ENCODE peak calls at places on chromosomes 5 and 9, in six cellular contexts. One of them, this sample, is unnamed. For H3K4me1, the result is how much of the 10 kb centered on the place peaks cover.

GRCh38 chr5:74544811-74545210 is 95.7 kb downstream of the ENC1 start:
- DNase-seq in PC-3: no peak
- DNase-seq in neural progenitor cell: no peak
- DNase-seq in OCI-LY7: no peak
- DNase-seq in GM23338: no peak
- DNase-seq in HCT116: no peak
- DNase-seq in this sample: no peak

GRCh38 chr9:100426532-100427365 is at the start of gene MSANTD3:
- DNase-seq in PC-3: peak
- DNase-seq in neural progenitor cell: peak
- DNase-seq in OCI-LY7: peak
- DNase-seq in GM23338: peak
- DNase-seq in HCT116: peak
- DNase-seq in this sample: peak

GRCh38 chr5:27311544-27311943 is 273.2 kb upstream of the CDH9 start:
- DNase-seq in PC-3: no peak
- DNase-seq in neural progenitor cell: no peak
- DNase-seq in OCI-LY7: no peak
- DNase-seq in GM23338: peak
- DNase-seq in HCT116: no peak
- DNase-seq in this sample: peak

GRCh38 chr9:136666364-136667216 is 3.9 kb downstream of the EGFL7 start:
- DNase-seq in PC-3: no peak
- DNase-seq in neural progenitor cell: peak
- DNase-seq in OCI-LY7: no peak
- DNase-seq in GM23338: peak
- DNase-seq in HCT116: no peak
- DNase-seq in this sample: no peak

GRCh38 chr5:23318166-23318565 is 189.2 kb upstream of the PRDM9 start:
- DNase-seq in PC-3: peak
- DNase-seq in neural progenitor cell: no peak
- DNase-seq in OCI-LY7: no peak
- DNase-seq in GM23338: no peak
- DNase-seq in HCT116: no peak
- DNase-seq in this sample: no peak

GRCh38 chr5:111676496-111676895 is 80.5 kb downstream of the NREP start:
- DNase-seq in PC-3: no peak
- DNase-seq in neural progenitor cell: no peak
- DNase-seq in OCI-LY7: no peak
- DNase-seq in GM23338: no peak
- DNase-seq in HCT116: no peak
- DNase-seq in this sample: no peak

GRCh38 chr9:75798484-75798883 is 92.0 kb upstream of the PCSK5 start:
- DNase-seq in PC-3: no peak
- DNase-seq in neural progenitor cell: no peak
- DNase-seq in OCI-LY7: no peak
- DNase-seq in GM23338: no peak
- DNase-seq in HCT116: no peak
- DNase-seq in this sample: no peak

GRCh38 chr5:83222906-83223305 is 145.6 kb downstream of the XRCC4 start:
- DNase-seq in PC-3: no peak
- DNase-seq in neural progenitor cell: no peak
- DNase-seq in OCI-LY7: no peak
- DNase-seq in GM23338: no peak
- DNase-seq in HCT116: no peak
- DNase-seq in this sample: no peak

GRCh38 chr5:96144289-96144688 is 182.6 kb upstream of the ELL2 start:
- DNase-seq in PC-3: peak
- DNase-seq in neural progenitor cell: peak
- DNase-seq in OCI-LY7: no peak
- DNase-seq in GM23338: peak
- DNase-seq in HCT116: no peak
- DNase-seq in this sample: peak

GRCh38 chr5:102152906-102153787 is 142.9 kb downstream of the SLCO4C1 start:
- DNase-seq in PC-3: peak
- DNase-seq in neural progenitor cell: peak
- DNase-seq in OCI-LY7: peak
- DNase-seq in GM23338: peak
- DNase-seq in HCT116: peak
- DNase-seq in this sample: peak

GRCh38 chr5:71836547-71837112 is 117.6 kb downstream of the CARTPT start:
- DNase-seq in PC-3: no peak
- DNase-seq in neural progenitor cell: no peak
- DNase-seq in OCI-LY7: no peak
- DNase-seq in GM23338: no peak
- DNase-seq in HCT116: no peak
- DNase-seq in this sample: no peak

GRCh38 chr9:36543916-36544315 is 28.8 kb upstream of the MELK start:
- DNase-seq in PC-3: no peak
- DNase-seq in neural progenitor cell: no peak
- DNase-seq in OCI-LY7: no peak
- DNase-seq in GM23338: no peak
- DNase-seq in HCT116: no peak
- DNase-seq in this sample: peak

GRCh38 chr9:4138180-4138579 is 161.7 kb downstream of the GLIS3 start:
- DNase-seq in PC-3: no peak
- DNase-seq in neural progenitor cell: no peak
- DNase-seq in OCI-LY7: no peak
- DNase-seq in GM23338: no peak
- DNase-seq in HCT116: no peak
- DNase-seq in this sample: no peak

GRCh38 chr9:71676460-71676859 is 91.9 kb downstream of the CEMIP2 start:
- DNase-seq in PC-3: no peak
- DNase-seq in neural progenitor cell: no peak
- DNase-seq in OCI-LY7: no peak
- DNase-seq in GM23338: no peak
- DNase-seq in HCT116: no peak
- DNase-seq in this sample: no peak

GRCh38 chr5:146947181-146947941 is 68.8 kb upstream of the PPP2R2B start:
- DNase-seq in PC-3: peak
- DNase-seq in neural progenitor cell: peak
- DNase-seq in OCI-LY7: peak
- DNase-seq in GM23338: peak
- DNase-seq in HCT116: peak
- DNase-seq in this sample: peak

GRCh38 chr9:121298689-121299112 is 30.7 kb downstream of the GSN start:
- DNase-seq in PC-3: no peak
- DNase-seq in neural progenitor cell: peak
- DNase-seq in OCI-LY7: no peak
- DNase-seq in GM23338: peak
- DNase-seq in HCT116: no peak
- DNase-seq in this sample: no peak

GRCh38 chr9:136691316-136692189 is 4.3 kb upstream of the AGPAT2 start:
- DNase-seq in PC-3: no peak
- DNase-seq in neural progenitor cell: peak
- DNase-seq in OCI-LY7: no peak
- DNase-seq in GM23338: no peak
- DNase-seq in HCT116: no peak
- DNase-seq in this sample: no peak

GRCh38 chr9:90890146-90890545 is 88.5 kb downstream of the SYK start:
- DNase-seq in PC-3: no peak
- DNase-seq in neural progenitor cell: peak
- DNase-seq in OCI-LY7: no peak
- DNase-seq in GM23338: peak
- DNase-seq in HCT116: no peak
- DNase-seq in this sample: no peak

GRCh38 chr9:32565967-32566366 is 7.0 kb downstream of the NDUFB6 start:
- DNase-seq in PC-3: no peak
- DNase-seq in neural progenitor cell: no peak
- DNase-seq in OCI-LY7: no peak
- DNase-seq in GM23338: no peak
- DNase-seq in HCT116: no peak
- DNase-seq in this sample: no peak

GRCh38 chr9:129278391-129279237 is 100.6 kb upstream of the IER5L start:
- DNase-seq in PC-3: peak
- DNase-seq in neural progenitor cell: peak
- DNase-seq in OCI-LY7: peak
- DNase-seq in GM23338: peak
- DNase-seq in HCT116: peak
- DNase-seq in this sample: no peak

GRCh38 chr5:123717139-123717538 is 205.2 kb downstream of the CSNK1G3 start:
- DNase-seq in PC-3: peak
- DNase-seq in neural progenitor cell: no peak
- DNase-seq in OCI-LY7: no peak
- DNase-seq in GM23338: no peak
- DNase-seq in HCT116: no peak
- DNase-seq in this sample: no peak

GRCh38 chr9:125931211-125931610 is 184.0 kb downstream of the PBX3 start:
- DNase-seq in PC-3: no peak
- DNase-seq in neural progenitor cell: no peak
- DNase-seq in OCI-LY7: no peak
- DNase-seq in GM23338: no peak
- DNase-seq in HCT116: no peak
- DNase-seq in this sample: no peak

GRCh38 chr5:137478043-137478442 is 21.1 kb downstream of the SPOCK1 start:
- DNase-seq in PC-3: no peak
- DNase-seq in neural progenitor cell: no peak
- DNase-seq in OCI-LY7: no peak
- DNase-seq in GM23338: no peak
- DNase-seq in HCT116: no peak
- DNase-seq in this sample: no peak

GRCh38 chr9:121559183-121559582 is 59.5 kb upstream of the GGTA1 start:
- DNase-seq in PC-3: peak
- DNase-seq in neural progenitor cell: no peak
- DNase-seq in OCI-LY7: no peak
- DNase-seq in GM23338: no peak
- DNase-seq in HCT116: no peak
- DNase-seq in this sample: no peak

GRCh38 chr5:113140837-113141661 is 164.5 kb downstream of the DCP2 start:
- DNase-seq in PC-3: peak
- DNase-seq in neural progenitor cell: no peak
- DNase-seq in OCI-LY7: no peak
- DNase-seq in GM23338: no peak
- DNase-seq in HCT116: no peak
- DNase-seq in this sample: peak

GRCh38 chr5:113147537-113147936 is 170.9 kb downstream of the DCP2 start:
- DNase-seq in PC-3: no peak
- DNase-seq in neural progenitor cell: peak
- DNase-seq in OCI-LY7: no peak
- DNase-seq in GM23338: peak
- DNase-seq in HCT116: no peak
- DNase-seq in this sample: no peak

GRCh38 chr5:113147088-113147487 is 170.5 kb downstream of the DCP2 start:
- DNase-seq in PC-3: no peak
- DNase-seq in neural progenitor cell: no peak
- DNase-seq in OCI-LY7: no peak
- DNase-seq in GM23338: no peak
- DNase-seq in HCT116: no peak
- DNase-seq in this sample: peak

GRCh38 chr5:113142186-113142585 is 165.6 kb downstream of the DCP2 start:
- DNase-seq in PC-3: no peak
- DNase-seq in neural progenitor cell: no peak
- DNase-seq in OCI-LY7: no peak
- DNase-seq in GM23338: no peak
- DNase-seq in HCT116: no peak
- DNase-seq in this sample: no peak
- H3K4me1 ChIP-seq in PC-3: under half
- H3K4me1 ChIP-seq in neural progenitor cell: under half
- H3K4me1 ChIP-seq in OCI-LY7: under half
- H3K4me1 ChIP-seq in GM23338: under half
- H3K4me1 ChIP-seq in HCT116: under half
- H3K4me1 ChIP-seq in this sample: under half

DNA sequence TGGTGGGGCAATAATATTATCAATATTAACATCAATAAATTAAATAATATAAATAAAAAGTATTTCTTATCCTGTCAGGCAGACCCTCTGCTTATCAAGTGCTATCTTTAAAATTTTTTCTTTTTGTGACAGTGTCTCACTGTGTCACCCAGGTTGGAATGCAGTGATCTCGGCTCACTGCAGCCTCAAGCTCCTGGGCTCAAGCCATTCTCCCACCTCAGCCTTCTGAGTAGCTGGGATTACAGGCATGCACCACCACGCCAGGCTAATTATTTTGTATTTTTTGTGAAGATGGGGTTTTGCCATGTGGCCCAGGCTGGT is 53.2 kb downstream of the NDST1 start:
- DNase-seq in PC-3: no peak
- DNase-seq in neural progenitor cell: no peak
- DNase-seq in OCI-LY7: no peak
- DNase-seq in GM23338: no peak
- DNase-seq in HCT116: no peak
- DNase-seq in this sample: no peak
- TF ChIP-seq CTCF in PC-3: no peak
- TF ChIP-seq CTCF in neural progenitor cell: no peak
- TF ChIP-seq CTCF in OCI-LY7: peak
- TF ChIP-seq CTCF in GM23338: no peak
- TF ChIP-seq CTCF in HCT116: no peak
- TF ChIP-seq CTCF in this sample: no peak

DNA sequence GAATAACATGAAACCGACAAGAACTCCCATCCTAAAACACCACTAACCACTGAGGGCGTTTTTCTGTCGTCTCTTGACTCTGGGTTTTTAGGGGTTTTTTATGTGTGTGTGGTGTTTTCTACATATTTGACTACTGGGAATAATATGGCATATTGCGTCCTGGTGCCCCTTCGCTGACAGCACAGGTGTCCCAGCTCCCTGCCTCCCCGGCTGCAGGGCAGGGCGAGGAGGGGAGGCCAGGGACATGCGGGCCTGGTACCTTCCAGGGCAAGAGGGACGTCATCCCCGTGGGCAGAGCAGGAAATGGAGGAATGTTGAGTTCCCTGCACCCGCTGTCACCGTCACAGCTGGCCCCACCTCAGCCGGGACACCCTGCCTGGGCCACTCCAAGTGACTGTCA is 34.8 kb downstream of the VAV2 start:
- DNase-seq in PC-3: no peak
- DNase-seq in neural progenitor cell: no peak
- DNase-seq in OCI-LY7: peak
- DNase-seq in GM23338: no peak
- DNase-seq in HCT116: no peak
- DNase-seq in this sample: no peak
- TF ChIP-seq EZH2phosphoT487 in PC-3: no peak
- TF ChIP-seq EZH2phosphoT487 in neural progenitor cell: no peak
- TF ChIP-seq EZH2phosphoT487 in OCI-LY7: no peak
- TF ChIP-seq EZH2phosphoT487 in GM23338: no peak
- TF ChIP-seq EZH2phosphoT487 in HCT116: no peak
- TF ChIP-seq EZH2phosphoT487 in this sample: no peak

DNA sequence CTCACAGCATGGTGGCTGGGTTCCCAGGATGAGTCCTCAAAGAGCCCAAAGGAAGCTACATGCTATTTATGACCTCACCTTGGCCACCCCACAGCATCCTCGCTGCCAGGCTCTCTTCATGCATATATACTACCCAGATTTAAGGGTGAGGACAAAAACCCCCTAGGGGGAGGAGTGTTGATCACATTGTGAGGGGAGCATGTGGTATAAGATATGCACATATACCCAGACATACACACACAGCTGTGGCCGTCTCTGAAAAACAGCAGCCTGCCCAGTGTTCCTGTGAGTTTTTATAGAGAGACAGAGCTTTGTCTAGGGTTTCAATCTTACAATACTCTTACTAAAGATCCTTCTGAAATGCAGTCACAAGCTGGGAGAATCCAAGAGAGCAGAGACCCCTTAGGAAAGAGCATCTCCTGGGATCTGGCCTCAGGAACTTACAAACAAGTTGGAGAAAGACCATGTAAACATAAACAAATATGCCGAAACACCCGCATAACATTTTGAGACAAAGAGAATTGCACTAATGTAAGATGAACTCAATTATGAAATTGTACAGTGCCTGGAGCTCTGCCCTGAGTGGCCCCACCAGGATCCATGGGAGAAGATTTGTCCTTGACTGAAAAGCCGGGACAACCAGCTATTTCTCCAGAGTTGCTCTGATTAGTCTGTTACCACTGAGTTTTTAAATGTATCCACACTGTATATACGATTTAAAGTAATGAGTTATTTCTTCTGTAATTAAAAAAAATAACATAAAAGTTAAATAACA is 146.5 kb downstream of the GADD45G start:
- DNase-seq in PC-3: no peak
- DNase-seq in neural progenitor cell: no peak
- DNase-seq in OCI-LY7: no peak
- DNase-seq in GM23338: no peak
- DNase-seq in HCT116: no peak
- DNase-seq in this sample: no peak
- H3K4me1 ChIP-seq in PC-3: under half
- H3K4me1 ChIP-seq in neural progenitor cell: under half
- H3K4me1 ChIP-seq in OCI-LY7: under half
- H3K4me1 ChIP-seq in GM23338: under half
- H3K4me1 ChIP-seq in HCT116: under half
- H3K4me1 ChIP-seq in this sample: under half

This sample was measured in hepatocyte.